ENCODE peak calls at places on chromosomes 5 and 9, in eight cellular contexts. L, U, D, H, C, Q, O and F are unnamed samples.

GRCh38 chr5:130496215-130496614 is 592.0 kb downstream of the CHSY3 start:
- DNase-seq in L (no peak), H (no peak), O (peak; percentile 17), U (no peak), C (no peak), Q (no peak), D (no peak), F (no peak)

GRCh38 chr9:35844628-35845301 is 15.7 kb downstream of the TMEM8B start:
- DNase-seq in L (peak; percentile 78), H (no peak), C (peak; percentile 72), O (peak; percentile 93), D (no peak), Q (peak; percentile 91), U (no peak), F (no peak)

GRCh38 chr9:116218399-116218798 is 64.8 kb downstream of the PAPPA start:
- DNase-seq in D (no peak), U (no peak), L (no peak), Q (no peak), H (no peak), C (no peak), O (no peak), F (no peak)

GRCh38 chr9:75071530-75072122 is 16.3 kb downstream of the NMRK1 start:
- DNase-seq in U (peak; percentile 30), C (peak; percentile 46), Q (peak; percentile 40), O (no peak), L (no peak), H (no peak), D (no peak), F (no peak)

GRCh38 chr5:52838306-52839015 is 50.7 kb downstream of the ITGA1 start:
- DNase-seq in U (no peak), O (peak; percentile 56), D (no peak), H (no peak), L (peak; percentile 86), C (no peak), Q (peak; percentile 55), F (no peak)

GRCh38 chr5:41542183-41542582 is 31.8 kb upstream of the PLCXD3 start:
- DNase-seq in C (no peak), O (no peak), Q (no peak), L (no peak), D (no peak), U (no peak), H (no peak), F (no peak)

GRCh38 chr5:64876203-64876602 is 107.5 kb downstream of the CWC27 start:
- DNase-seq in O (no peak), U (no peak), H (no peak), D (no peak), L (peak; percentile 24), C (no peak), Q (no peak), F (no peak)

GRCh38 chr5:181028032-181028819 is 11.8 kb upstream of the BTNL9 start:
- DNase-seq in H (no peak), O (no peak), D (no peak), C (no peak), U (no peak), L (no peak), Q (peak; percentile 36), F (no peak)

GRCh38 chr5:95818181-95819147 is 4.1 kb downstream of the GLRX start:
- DNase-seq in Q (no peak), H (no peak), C (peak; percentile 58), D (no peak), L (no peak), U (no peak), O (no peak), F (no peak)

GRCh38 chr9:70923941-70924340 is 197.5 kb downstream of the TRPM3 start:
- DNase-seq in H (no peak), O (peak; percentile 68), D (no peak), U (no peak), Q (peak; percentile 26), C (no peak), L (peak; percentile 5), F (no peak)

GRCh38 chr5:178644826-178645545 is 18.1 kb upstream of the CLK4 start:
- DNase-seq in L (no peak), U (no peak), Q (peak; percentile 33), H (no peak), D (no peak), C (no peak), O (peak; percentile 57), F (no peak)

GRCh38 chr5:127844631-127845030 is 141.4 kb downstream of the CCDC192 start:
- DNase-seq in U (no peak), H (no peak), D (peak; percentile 7), C (peak; percentile 40), Q (no peak), L (no peak), O (no peak), F (no peak)

GRCh38 chr5:120451445-120451844 is 12.7 kb upstream of the PRR16 start:
- DNase-seq in Q (no peak), C (no peak), L (no peak), H (no peak), O (no peak), U (no peak), D (no peak), F (no peak)

GRCh38 chr5:147628054-147628895 is 118.4 kb upstream of the DPYSL3 start:
- DNase-seq in C (peak; percentile 93), O (peak; percentile 67), D (peak; percentile 69), Q (peak; percentile 76), U (peak; percentile 2), H (peak; percentile 53), L (peak; percentile 61), F (peak; percentile 29)

GRCh38 chr5:149215478-149216042 is 56.1 kb upstream of the AFAP1L1 start:
- DNase-seq in L (no peak), H (no peak), O (peak; percentile 80), C (no peak), D (no peak), Q (no peak), U (no peak), F (no peak)

GRCh38 chr5:104297076-104297475 is 734.5 kb upstream of the NUDT12 start:
- DNase-seq in D (no peak), L (peak; percentile 30), U (no peak), C (no peak), O (peak; percentile 64), H (no peak), Q (peak; percentile 57), F (no peak)

GRCh38 chr9:96460877-96461276 is 10.9 kb downstream of the HABP4 start:
- DNase-seq in H (no peak), Q (no peak), D (no peak), L (peak; percentile 80), O (peak; percentile 82), U (no peak), C (no peak), F (no peak)

GRCh38 chr9:89363921-89364663 is 45.8 kb downstream of the SECISBP2 start:
- DNase-seq in U (no peak), L (no peak), C (no peak), Q (no peak), D (no peak), O (no peak), H (no peak), F (no peak)

GRCh38 chr5:16178745-16179372 is 732 bp downstream of the MARCHF11 start:
- DNase-seq in Q (no peak), O (peak; percentile 58), U (no peak), L (peak; percentile 52), D (peak; percentile 33), H (peak; percentile 53), C (no peak), F (peak; percentile 36)

GRCh38 chr5:79954620-79955019 is 36.4 kb downstream of the MTX3 start:
- DNase-seq in Q (no peak), D (no peak), C (no peak), H (no peak), L (no peak), O (no peak), U (no peak), F (no peak)

GRCh38 chr5:3878267-3878666 is 282.6 kb downstream of the IRX1 start:
- DNase-seq in U (no peak), Q (no peak), D (no peak), O (no peak), L (no peak), C (no peak), H (no peak), F (no peak)

GRCh38 chr5:83394190-83394589 is 77.4 kb upstream of the VCAN start:
- DNase-seq in D (no peak), H (no peak), C (no peak), L (no peak), Q (no peak), O (no peak), U (no peak), F (no peak)

GRCh38 chr5:176533390-176533789 is 3.8 kb downstream of the RNF44 start:
- DNase-seq in Q (no peak), H (no peak), U (no peak), C (peak; percentile 35), L (no peak), D (no peak), O (no peak), F (no peak)

GRCh38 chr9:129798973-129799372 is 4.0 kb upstream of the TOR1B start:
- DNase-seq in D (no peak), H (no peak), O (no peak), Q (no peak), C (no peak), U (no peak), L (no peak), F (no peak)

GRCh38 chr9:135809166-135809565 is 98.2 kb downstream of the CAMSAP1 start:
- DNase-seq in H (no peak), D (no peak), U (no peak), C (no peak), L (no peak), O (peak; percentile 50), Q (no peak), F (no peak)

GRCh38 chr5:68450245-68450852 is 234.8 kb downstream of the PIK3R1 start:
- DNase-seq in D (no peak), H (no peak), C (no peak), Q (no peak), L (peak; percentile 30), U (no peak), O (peak; percentile 80), F (no peak)

GRCh38 chr9:3434594-3434993 is 91.2 kb downstream of the RFX3 start:
- DNase-seq in D (no peak), U (no peak), H (no peak), O (peak; percentile 34), C (no peak), Q (no peak), L (peak; percentile 98), F (no peak)

GRCh38 chr5:2569774-2570542 is 181.5 kb downstream of the IRX2 start:
- DNase-seq in O (no peak), D (no peak), H (no peak), L (no peak), C (no peak), U (no peak), Q (no peak), F (no peak)

GRCh38 chr9:18379073-18379811 is 94.7 kb upstream of the ADAMTSL1 start:
- DNase-seq in L (peak; percentile 86), C (peak; percentile 36), O (peak; percentile 70), H (no peak), U (no peak), Q (peak; percentile 58), D (no peak), F (no peak)

GRCh38 chr5:73519531-73520283 is 21.5 kb downstream of the BTF3 start:
- DNase-seq in D (peak; percentile 45), U (peak; percentile 7), Q (peak; percentile 84), O (peak; percentile 84), H (peak; percentile 87), L (peak; percentile 74), C (peak; percentile 94), F (no peak)

GRCh38 chr5:137706841-137707240 is 29.0 kb downstream of the KLHL3 start:
- DNase-seq in C (no peak), D (no peak), U (no peak), O (peak; percentile 62), H (no peak), Q (peak; percentile 4), L (peak; percentile 14), F (no peak)

GRCh38 chr5:149317281-149318048 is 27.8 kb upstream of the GRPEL2 start:
- DNase-seq in L (peak; percentile 49), H (peak; percentile 52), O (peak; percentile 69), Q (peak; percentile 62), C (peak; percentile 79), D (no peak), U (no peak), F (no peak)